ENCODE peak calls at places on chromosomes 11 and 22, in six cellular contexts. One of them, this sample, is unnamed.

GRCh38 chr11:17923213-17923612 is 89.6 kb downstream of the SERGEF start:
- DNase-seq in stimulated activated CD4-positive, alpha-beta T cell treated with anti-CD3 and anti-CD28 coated beads, Interleukin-4, amount 100 ng/mL, for 48 hours: no peak
- DNase-seq in choroid plexus epithelial cell: peak
- DNase-seq in SK-N-DZ: no peak
- DNase-seq in HuH-7.5: no peak
- DNase-seq in WTC11: no peak
- DNase-seq in this sample: no peak

GRCh38 chr11:134716582-134716981 is 304.5 kb upstream of the B3GAT1 start:
- DNase-seq in choroid plexus epithelial cell: no peak
- DNase-seq in HuH-7.5: no peak
- DNase-seq in WTC11: no peak
- DNase-seq in SK-N-DZ: no peak
- DNase-seq in stimulated activated CD4-positive, alpha-beta T cell treated with anti-CD3 and anti-CD28 coated beads, Interleukin-4, amount 100 ng/mL, for 48 hours: no peak
- DNase-seq in this sample: no peak

GRCh38 chr22:23218867-23219251 is 38.5 kb downstream of the BCR start:
- DNase-seq in HuH-7.5: peak
- DNase-seq in WTC11: peak
- DNase-seq in SK-N-DZ: peak
- DNase-seq in choroid plexus epithelial cell: peak
- DNase-seq in stimulated activated CD4-positive, alpha-beta T cell treated with anti-CD3 and anti-CD28 coated beads, Interleukin-4, amount 100 ng/mL, for 48 hours: no peak
- DNase-seq in this sample: no peak

GRCh38 chr11:110679323-110679980 is 32.8 kb downstream of the ARHGAP20 start:
- DNase-seq in SK-N-DZ: no peak
- DNase-seq in choroid plexus epithelial cell: peak
- DNase-seq in HuH-7.5: no peak
- DNase-seq in WTC11: no peak
- DNase-seq in stimulated activated CD4-positive, alpha-beta T cell treated with anti-CD3 and anti-CD28 coated beads, Interleukin-4, amount 100 ng/mL, for 48 hours: no peak
- DNase-seq in this sample: no peak

GRCh38 chr11:15159085-15159484 is 44.4 kb downstream of the INSC start:
- DNase-seq in SK-N-DZ: no peak
- DNase-seq in stimulated activated CD4-positive, alpha-beta T cell treated with anti-CD3 and anti-CD28 coated beads, Interleukin-4, amount 100 ng/mL, for 48 hours: no peak
- DNase-seq in HuH-7.5: peak
- DNase-seq in WTC11: no peak
- DNase-seq in choroid plexus epithelial cell: peak
- DNase-seq in this sample: peak

GRCh38 chr22:37623075-37624016 is 14.7 kb downstream of the GGA1 start:
- DNase-seq in SK-N-DZ: peak
- DNase-seq in stimulated activated CD4-positive, alpha-beta T cell treated with anti-CD3 and anti-CD28 coated beads, Interleukin-4, amount 100 ng/mL, for 48 hours: peak
- DNase-seq in WTC11: peak
- DNase-seq in choroid plexus epithelial cell: peak
- DNase-seq in HuH-7.5: peak
- DNase-seq in this sample: peak

GRCh38 chr22:22151308-22151707 is 93.3 kb upstream of the VPREB1 start:
- DNase-seq in HuH-7.5: no peak
- DNase-seq in WTC11: no peak
- DNase-seq in choroid plexus epithelial cell: no peak
- DNase-seq in stimulated activated CD4-positive, alpha-beta T cell treated with anti-CD3 and anti-CD28 coated beads, Interleukin-4, amount 100 ng/mL, for 48 hours: no peak
- DNase-seq in SK-N-DZ: no peak
- DNase-seq in this sample: no peak

GRCh38 chr22:43566021-43566420 is 154.2 kb downstream of the MPPED1 start:
- DNase-seq in SK-N-DZ: no peak
- DNase-seq in WTC11: no peak
- DNase-seq in choroid plexus epithelial cell: no peak
- DNase-seq in stimulated activated CD4-positive, alpha-beta T cell treated with anti-CD3 and anti-CD28 coated beads, Interleukin-4, amount 100 ng/mL, for 48 hours: no peak
- DNase-seq in HuH-7.5: no peak
- DNase-seq in this sample: no peak

This sample was measured in ACHN.